ENCODE peak calls at places on chromosome 7, in five cellular contexts. H is CD4-positive, alpha-beta T cell; E is HFF-Myc; U is WTC11; G is endothelial cell. A is an unnamed sample.

GRCh38 chr7:641966-642365 is 84.5 kb upstream of the DNAAF5 start:
- DNase-seq in E (no peak), G (no peak), U (no peak), H (no peak), A (no peak)

GRCh38 chr7:151080091-151080521 is 503 bp downstream of the FASTK start:
- DNase-seq in E (no peak), G (no peak), H (no peak), U (no peak), A (peak)

GRCh38 chr7:3065724-3066143 is 22.1 kb upstream of the CARD11 start:
- DNase-seq in U (peak), E (no peak), G (peak), H (peak), A (peak)

GRCh38 chr7:105010538-105011523 is 3.2 kb upstream of the KMT2E start:
- DNase-seq in H (no peak), U (no peak), G (no peak), E (no peak), A (no peak)

GRCh38 chr7:123460616-123461015 is 73.8 kb downstream of the IQUB start:
- DNase-seq in E (no peak), H (no peak), G (no peak), U (no peak), A (no peak)

GRCh38 chr7:106720641-106721040 is 59.7 kb upstream of the CCDC71L start:
- DNase-seq in U (no peak), G (no peak), H (no peak), E (no peak), A (no peak)

GRCh38 chr7:2029211-2029905 is 203.4 kb downstream of the MAD1L1 start:
- DNase-seq in U (peak), G (no peak), E (no peak), H (no peak), A (no peak)

GRCh38 chr7:157612009-157612663 is 275.3 kb downstream of the DNAJB6 start:
- DNase-seq in E (no peak), U (no peak), G (no peak), H (no peak), A (no peak)

GRCh38 chr7:87213801-87214200 is 5.7 kb downstream of the TMEM243 start:
- DNase-seq in U (no peak), H (no peak), G (no peak), E (no peak), A (no peak)

GRCh38 chr7:140911746-140912145 is 13.0 kb downstream of the BRAF start:
- DNase-seq in E (no peak), U (no peak), H (no peak), G (no peak), A (no peak)

GRCh38 chr7:150435390-150436073 is 14.9 kb upstream of the GIMAP8 start:
- DNase-seq in H (no peak), G (no peak), U (no peak), E (no peak), A (no peak)

GRCh38 chr7:32586291-32587221 is 91.3 kb downstream of the AVL9 start:
- DNase-seq in U (no peak), H (no peak), G (peak), E (peak), A (no peak)

GRCh38 chr7:151436446-151437162 is 3.3 kb downstream of the CRYGN start:
- DNase-seq in G (no peak), U (no peak), E (no peak), H (no peak), A (no peak)

GRCh38 chr7:49523870-49524269 is 249.6 kb upstream of the VWC2 start:
- DNase-seq in G (no peak), U (no peak), H (no peak), E (no peak), A (no peak)

GRCh38 chr7:13829914-13830603 is 159.4 kb downstream of the ETV1 start:
- DNase-seq in G (no peak), U (no peak), E (peak), H (no peak), A (no peak)

GRCh38 chr7:44937426-44937825 is 41.4 kb downstream of the MYO1G start:
- DNase-seq in H (no peak), E (no peak), U (no peak), G (no peak), A (no peak)

GRCh38 chr7:16916111-16916639 is 34.4 kb upstream of the AGR3 start:
- DNase-seq in E (peak), U (no peak), G (no peak), H (no peak), A (no peak)

GRCh38 chr7:73721237-73721848 is 1.9 kb upstream of the STX1A start:
- DNase-seq in G (no peak), E (no peak), U (no peak), H (no peak), A (no peak)

GRCh38 chr7:154789404-154789803 is 213.5 kb downstream of the PAXIP1 start:
- DNase-seq in G (peak), H (no peak), E (no peak), U (no peak), A (no peak)

GRCh38 chr7:83681200-83681599 is 32.3 kb upstream of the SEMA3E start:
- DNase-seq in U (no peak), H (no peak), G (no peak), E (no peak), A (no peak)

GRCh38 chr7:118104812-118105441 is 79.0 kb upstream of the LSM8 start:
- DNase-seq in H (no peak), E (peak), U (no peak), G (no peak), A (no peak)

GRCh38 chr7:142803901-142804300 is 33.1 kb downstream of the PRSS2 start:
- DNase-seq in U (no peak), H (no peak), E (no peak), G (no peak), A (no peak)

GRCh38 chr7:2954433-2954853 is 89.2 kb downstream of the CARD11 start:
- DNase-seq in H (peak), U (peak), G (no peak), E (no peak), A (no peak)

GRCh38 chr7:151865070-151865670 is 11.7 kb downstream of the PRKAG2 start:
- DNase-seq in E (no peak), H (no peak), U (no peak), G (no peak), A (no peak)

GRCh38 chr7:131625817-131626372 is 69.5 kb upstream of the PODXL start:
- DNase-seq in E (no peak), U (peak), G (peak), H (no peak), A (peak)

GRCh38 chr7:121366852-121367431 is 29.2 kb downstream of the FAM3C start:
- DNase-seq in H (no peak), E (no peak), G (peak), U (no peak), A (no peak)

GRCh38 chr7:3787717-3788311 is 486.8 kb downstream of the SDK1 start:
- DNase-seq in H (no peak), U (no peak), G (no peak), E (no peak), A (no peak)

GRCh38 chr7:105304040-105304895 is 84.5 kb downstream of the SRPK2 start:
- DNase-seq in G (no peak), E (peak), H (no peak), U (no peak), A (no peak)

GRCh38 chr7:154419344-154419743 is 367.1 kb downstream of the DPP6 start:
- DNase-seq in U (no peak), G (no peak), H (no peak), E (no peak), A (no peak)

GRCh38 chr7:3579638-3580219 is 278.7 kb downstream of the SDK1 start:
- DNase-seq in U (no peak), G (no peak), E (no peak), H (no peak), A (no peak)

GRCh38 chr7:16203065-16203464 is 218.3 kb downstream of the CRPPA start:
- DNase-seq in G (no peak), E (no peak), U (no peak), H (no peak), A (no peak)

GRCh38 chr7:157136372-157136771 is 2.4 kb upstream of the UBE3C start:
- DNase-seq in E (peak), G (no peak), U (no peak), H (no peak), A (no peak)

GRCh38 chr7:77415822-77416620 is at the start of gene GSAP:
- DNase-seq in G (peak), E (no peak), U (peak), H (peak), A (peak)

GRCh38 chr7:13830604-13830915 is 158.9 kb downstream of the ETV1 start:
- DNase-seq in U (no peak), H (no peak), E (no peak), G (no peak), A (no peak)

GRCh38 chr7:156969972-156970420 is 20.5 kb downstream of the NOM1 start:
- DNase-seq in U (no peak), E (no peak), G (no peak), H (no peak), A (no peak)

GRCh38 chr7:1872191-1873069 is 202.4 kb downstream of the ELFN1 start:
- DNase-seq in E (no peak), G (no peak), U (no peak), H (no peak), A (no peak)

GRCh38 chr7:41579961-41580935 is 122.6 kb downstream of the INHBA start:
- DNase-seq in E (peak), U (no peak), H (no peak), G (no peak), A (no peak)
- TF ChIP-seq CTCF in E (no peak), U (no peak), H (no peak), G (no peak), A (no peak)

GRCh38 chr7:79308176-79308575 is 145.3 kb downstream of the MAGI2 start:
- DNase-seq in G (no peak), H (no peak), U (no peak), E (no peak), A (no peak)
- TF ChIP-seq CTCF in G (no peak), H (no peak), U (no peak), E (no peak), A (no peak)

DNA sequence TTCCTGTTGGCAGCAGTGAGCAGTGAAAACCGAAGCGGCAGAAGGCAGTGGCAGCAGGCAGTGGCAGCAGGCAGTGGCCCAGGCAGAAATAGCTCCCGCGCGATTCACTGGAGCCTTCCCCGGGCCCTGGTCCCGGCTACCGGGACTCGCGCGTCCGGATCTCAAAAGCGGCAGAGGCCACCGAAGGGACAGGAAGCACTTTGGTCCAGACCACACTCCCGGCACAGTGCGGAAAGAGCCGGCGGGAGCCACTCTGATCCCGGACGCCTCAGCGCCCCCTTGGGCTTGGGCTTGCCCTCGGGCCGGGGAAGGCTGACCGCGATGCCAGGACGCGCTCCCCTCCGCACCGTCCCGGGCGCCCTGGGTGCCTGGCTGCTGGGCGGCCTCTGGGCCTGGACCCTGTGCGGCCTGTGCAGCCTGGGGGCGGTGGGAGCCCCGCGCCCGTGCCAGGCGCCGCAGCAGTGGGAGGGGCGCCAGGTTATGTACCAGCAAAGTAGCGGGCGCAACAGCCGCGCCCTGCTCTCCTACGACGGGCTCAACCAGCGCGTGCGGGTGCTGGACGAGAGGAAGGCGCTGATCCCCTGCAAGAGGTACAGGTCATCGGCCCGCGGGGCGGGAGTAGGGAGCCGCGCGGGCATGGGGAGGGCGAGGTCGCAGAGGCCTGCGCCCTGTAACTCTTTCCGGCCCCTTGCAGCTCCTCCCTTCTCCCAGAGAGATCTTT is at the start of gene EPDR1:
- DNase-seq in G (peak), E (no peak), U (peak), H (no peak), A (peak)
- TF ChIP-seq CTCF in G (peak), E (no peak), U (no peak), H (no peak), A (peak)

DNA sequence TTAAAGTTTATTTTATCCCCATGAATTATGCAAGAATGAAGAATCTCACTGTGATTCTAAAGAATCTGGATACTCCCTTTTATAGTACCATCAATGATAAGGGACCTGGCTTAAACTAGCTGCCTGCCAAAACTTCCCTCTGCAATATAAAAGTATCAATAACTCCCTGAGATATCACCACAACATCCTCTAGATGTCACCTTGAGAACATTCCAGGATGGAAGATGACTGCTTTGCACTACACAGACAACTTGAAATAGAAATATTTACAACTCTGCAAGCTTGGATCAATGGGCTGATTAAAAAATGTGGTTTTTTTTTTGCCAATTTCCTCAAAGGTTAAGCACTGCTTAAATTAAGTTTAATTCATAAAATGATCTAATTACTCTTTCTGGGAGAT is 142.0 kb downstream of the SLC25A13 start:
- DNase-seq in H (no peak), U (no peak), E (no peak), G (no peak), A (no peak)
- TF ChIP-seq CTCF in H (no peak), U (no peak), E (no peak), G (no peak), A (no peak)

DNA sequence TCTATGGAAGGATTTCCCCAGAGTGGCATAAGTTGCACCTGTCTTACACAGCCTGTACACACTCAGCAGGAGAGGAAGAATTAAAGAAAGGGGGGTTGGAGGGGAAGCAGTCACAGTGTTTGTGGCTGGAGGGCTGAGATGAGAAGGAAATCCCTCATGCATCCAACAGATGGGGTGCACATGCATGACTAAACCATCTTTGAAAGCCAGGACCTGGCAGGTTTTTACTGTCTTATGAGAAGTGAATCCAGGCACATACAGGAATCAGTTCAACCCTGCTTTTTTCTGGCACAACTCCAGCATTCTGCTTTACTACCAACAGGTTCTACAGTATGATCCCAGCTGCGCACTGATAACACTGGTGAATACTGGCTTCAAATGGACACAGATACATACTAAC is 107.7 kb downstream of the CACNA2D1 start:
- DNase-seq in U (no peak), E (peak), H (no peak), G (no peak), A (peak)
- TF ChIP-seq CTCF in U (no peak), E (no peak), H (no peak), G (no peak), A (no peak)

GRCh38 chr7:85829817-85830432 is 643.1 kb upstream of the SEMA3D start:
- DNase-seq in H (no peak), G (no peak), E (no peak), U (no peak), A (no peak)
- TF ChIP-seq CTCF in H (no peak), G (no peak), E (peak), U (no peak), A (no peak)

GRCh38 chr7:31476073-31476745 is 37.7 kb upstream of the ITPRID1 start:
- DNase-seq in E (no peak), U (no peak), H (no peak), G (no peak), A (no peak)
- TF ChIP-seq CTCF in E (no peak), U (no peak), H (no peak), G (no peak), A (no peak)

A was measured in glutamatergic neuron.